ENCODE peak calls at places on chromosome 21, in six cellular contexts. W, V, G, P, T and H are unnamed samples.

GRCh38 chr21:42403611-42404231 is at the start of gene UBASH3A:
- DNase-seq in P (peak; percentile 65), V (no peak), T (no peak), G (peak; percentile 50), W (no peak), H (no peak)

GRCh38 chr21:42849759-42850412 is 29.5 kb downstream of the WDR4 start:
- DNase-seq in P (no peak), W (no peak), T (no peak), V (no peak), G (no peak), H (no peak)

GRCh38 chr21:36902793-36903192 is 63.7 kb downstream of the HLCS start:
- DNase-seq in V (no peak), P (no peak), W (no peak), G (no peak), T (no peak), H (peak; percentile 23)

GRCh38 chr21:33978585-33978984 is 63.0 kb upstream of the ATP5PO start:
- DNase-seq in T (no peak), G (no peak), P (no peak), W (no peak), V (no peak), H (no peak)

GRCh38 chr21:43684424-43684823 is 25.1 kb downstream of the RRP1B start:
- DNase-seq in W (no peak), P (no peak), G (no peak), T (no peak), V (no peak), H (no peak)

GRCh38 chr21:42208801-42209490 is 10.0 kb upstream of the ABCG1 start:
- DNase-seq in W (no peak), V (no peak), T (no peak), G (no peak), P (no peak), H (no peak)

GRCh38 chr21:26747216-26747615 is 98.0 kb downstream of the ADAMTS1 start:
- DNase-seq in P (no peak), V (no peak), G (no peak), T (no peak), W (no peak), H (no peak)

GRCh38 chr21:22575165-22575584 is 1577.0 kb downstream of the NCAM2 start:
- DNase-seq in P (peak; percentile 8), G (no peak), V (no peak), W (no peak), T (no peak), H (no peak)

GRCh38 chr21:36627242-36627641 is 71.7 kb upstream of the SIM2 start:
- DNase-seq in W (no peak), V (no peak), P (no peak), T (no peak), G (no peak), H (no peak)

GRCh38 chr21:42484966-42485365 is 11.1 kb downstream of the RSPH1 start:
- DNase-seq in P (no peak), G (no peak), W (no peak), T (no peak), V (no peak), H (no peak)

GRCh38 chr21:25885405-25885804 is 150.6 kb downstream of the GABPA start:
- DNase-seq in V (no peak), P (no peak), T (no peak), W (no peak), G (no peak), H (no peak)

GRCh38 chr21:37574751-37575150 is 208.2 kb downstream of the DYRK1A start:
- DNase-seq in V (no peak), T (no peak), P (no peak), G (peak; percentile 44), W (no peak), H (no peak)

GRCh38 chr21:39515684-39516083 is 63.9 kb downstream of the SH3BGR start:
- DNase-seq in T (no peak), W (no peak), V (no peak), G (no peak), P (no peak), H (no peak)

GRCh38 chr21:36709030-36709867 is 10.3 kb downstream of the SIM2 start:
- DNase-seq in G (peak; percentile 50), W (no peak), T (no peak), V (no peak), P (no peak), H (no peak)

GRCh38 chr21:38567577-38568360 is 69.5 kb upstream of the ERG start:
- DNase-seq in G (no peak), W (peak; percentile 16), V (no peak), T (no peak), P (no peak), H (no peak)

DNA sequence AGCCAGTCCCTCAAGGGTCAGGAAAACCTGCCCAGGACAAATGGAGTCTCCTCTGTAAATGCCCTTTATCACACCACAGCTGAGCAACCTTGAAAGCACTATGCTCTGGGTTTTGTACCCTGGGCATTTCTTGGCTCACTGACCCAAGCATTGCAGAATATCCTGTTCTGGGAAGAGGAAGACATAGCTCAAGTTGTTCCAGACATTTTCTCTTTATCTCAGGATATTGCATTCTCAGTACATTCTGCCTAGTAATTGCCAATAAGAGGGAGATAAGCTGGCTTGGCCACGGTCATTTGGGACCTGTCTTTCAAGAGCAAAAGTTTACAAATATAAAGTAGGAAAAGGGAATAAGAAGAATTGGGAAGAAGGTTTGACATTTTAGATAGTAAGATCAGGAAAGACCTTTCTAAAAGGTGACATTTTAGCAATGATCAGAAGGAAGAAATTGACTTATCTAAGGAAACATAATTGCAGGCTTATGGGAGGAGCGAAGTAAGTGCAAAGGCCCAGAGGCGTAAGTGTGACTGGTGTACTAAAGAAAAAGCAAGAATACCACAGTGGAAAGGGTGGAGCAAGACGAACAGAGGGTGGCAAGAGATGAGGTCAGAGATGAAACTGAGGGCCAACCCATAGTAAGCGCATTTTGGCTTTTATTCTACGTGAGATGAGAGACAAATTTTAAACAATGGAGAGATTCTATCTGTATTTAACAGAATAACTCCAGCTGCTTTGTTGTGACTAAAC is 394.0 kb upstream of the CXADR start:
- DNase-seq in V (no peak), W (no peak), G (no peak), T (no peak), P (no peak), H (peak; percentile 79)
- TF ChIP-seq CTCF in V (no peak), W (no peak), G (no peak), T (no peak), P (no peak), H (no peak)

GRCh38 chr21:32413697-32414578 is 1.4 kb downstream of the EVA1C start:
- DNase-seq in W (no peak), T (no peak), G (peak; percentile 81), V (peak; percentile 42), P (no peak), H (no peak)

GRCh38 chr21:32414579-32415358 is 2.3 kb downstream of the EVA1C start:
- DNase-seq in G (no peak), V (no peak), W (no peak), T (no peak), P (no peak), H (no peak)

GRCh38 chr21:32411366-32412161 is 942 bp upstream of the EVA1C start:
- DNase-seq in V (peak; percentile 93), P (peak; percentile 58), T (peak; percentile 91), W (no peak), G (peak; percentile 97), H (peak; percentile 96)

GRCh38 chr21:32412162-32412997 is at the start of gene EVA1C:
- DNase-seq in G (peak; percentile 88), W (no peak), V (peak; percentile 68), T (peak; percentile 49), P (peak; percentile 30), H (no peak)

GRCh38 chr21:32412998-32413504 is 545 bp downstream of the EVA1C start:
- DNase-seq in T (peak; percentile 33), V (peak; percentile 78), G (peak; percentile 81), W (no peak), P (no peak), H (peak; percentile 79)
- H3K4me3 ChIP-seq in T (peak overlapping the region; percentile 97), V (peak overlapping the region; percentile 23), G (peak overlapping the region; percentile 83), W (peak overlapping the region; percentile 47), P (no peak overlapping the region), H (peak overlapping the region; percentile 80)

GRCh38 chr21:45169682-45170081 is 95.3 kb downstream of the ADARB1 start:
- DNase-seq in W (no peak), T (no peak), P (no peak), G (no peak), V (no peak), H (no peak)
- TF ChIP-seq CTCF in W (no peak), T (no peak), P (no peak), G (no peak), V (no peak), H (no peak)

DNA sequence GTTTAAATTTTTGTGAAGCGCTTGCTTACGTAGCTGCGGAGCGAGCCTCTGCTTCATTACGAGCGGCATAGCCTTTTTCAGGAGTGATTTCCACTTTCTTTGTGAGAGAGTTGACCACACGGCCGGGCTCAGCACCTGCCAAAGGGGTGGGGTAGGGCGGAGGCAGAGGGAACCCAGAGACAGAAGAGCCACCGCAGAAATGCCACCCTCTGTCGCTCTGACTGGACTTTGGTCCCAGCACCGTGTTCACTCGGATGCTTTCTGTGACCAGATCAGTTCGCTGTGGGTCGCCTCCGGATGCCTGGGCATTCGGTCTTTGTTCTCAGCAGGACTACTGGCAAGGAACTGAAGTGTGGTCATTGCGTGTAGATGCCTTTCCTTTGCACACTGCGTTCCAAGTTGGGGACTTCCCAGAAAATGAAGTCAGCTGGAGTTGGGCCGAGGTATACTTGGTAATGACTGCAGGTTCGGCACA is 897 bp downstream of the CHODL start:
- DNase-seq in W (peak; percentile 37), G (peak; percentile 54), P (no peak), V (no peak), T (no peak), H (no peak)
- H3K4me3 ChIP-seq in W (peak overlapping the region; percentile 48), G (peak overlapping the region; percentile 23), P (no peak overlapping the region), V (no peak overlapping the region), T (peak overlapping the region; percentile 11), H (peak overlapping the region; percentile 50)